ENCODE peak calls at places on chromosomes 11 and 22, in five cellular contexts. H is IMR-90, G is K562, S is mesenchymal stem cell, K is H9. W is an unnamed sample.

GRCh38 chr11:8282621-8283509 is 19.2 kb upstream of the LMO1 start:
- DNase-seq in H (no peak), G (no peak), S (no peak), K (peak), W (no peak)

GRCh38 chr11:92642146-92642919 is 327.1 kb upstream of the MTNR1B start:
- DNase-seq in H (no peak), G (no peak), S (no peak), K (no peak), W (no peak)

GRCh38 chr11:125371451-125371935 is 124.6 kb downstream of the FEZ1 start:
- DNase-seq in H (no peak), G (no peak), S (no peak), K (peak), W (no peak)

GRCh38 chr11:65584723-65585171 is 8.9 kb downstream of the EHBP1L1 start:
- DNase-seq in H (no peak), G (no peak), S (peak), K (no peak), W (no peak)

GRCh38 chr11:73262851-73263495 is 9.2 kb upstream of the P2RY6 start:
- DNase-seq in H (peak), G (no peak), S (peak), K (peak), W (no peak)

GRCh38 chr11:41612415-41612814 is 153.0 kb upstream of the LRRC4C start:
- DNase-seq in H (no peak), G (no peak), S (no peak), K (no peak), W (no peak)

GRCh38 chr11:22454461-22454860 is 116.3 kb downstream of the SLC17A6 start:
- DNase-seq in H (peak), G (no peak), S (no peak), K (no peak), W (no peak)

GRCh38 chr11:34154059-34154875 is 48.8 kb downstream of the NAT10 start:
- DNase-seq in H (no peak), G (no peak), S (no peak), K (no peak), W (peak)

GRCh38 chr22:48785792-48786678 is 1041.6 kb downstream of the BRD1 start:
- DNase-seq in H (no peak), G (no peak), S (no peak), K (no peak), W (no peak)

GRCh38 chr11:93668171-93668570 is 6.7 kb downstream of the CEP295 start:
- DNase-seq in H (peak), G (no peak), S (no peak), K (no peak), W (no peak)

GRCh38 chr22:37175414-37176144 is 12.5 kb downstream of the C1QTNF6 start:
- DNase-seq in H (no peak), G (no peak), S (no peak), K (no peak), W (no peak)

GRCh38 chr11:116918925-116919653 is 81.7 kb upstream of the APOA1 start:
- DNase-seq in H (no peak), G (no peak), S (no peak), K (no peak), W (no peak)

GRCh38 chr11:19344661-19345518 is 104.1 kb upstream of the E2F8 start:
- DNase-seq in H (peak), G (no peak), S (peak), K (peak), W (no peak)

GRCh38 chr11:128195057-128195751 is 392.2 kb downstream of the ETS1 start:
- DNase-seq in H (no peak), G (no peak), S (peak), K (no peak), W (no peak)

GRCh38 chr11:92911478-92911877 is 58.0 kb upstream of the MTNR1B start:
- DNase-seq in H (no peak), G (no peak), S (no peak), K (no peak), W (no peak)

GRCh38 chr22:49880281-49880680 is 26.6 kb downstream of the ZBED4 start:
- DNase-seq in H (no peak), G (no peak), S (no peak), K (no peak), W (no peak)

GRCh38 chr22:49877642-49878041 is 24.0 kb downstream of the ZBED4 start:
- DNase-seq in H (no peak), G (no peak), S (no peak), K (no peak), W (no peak)

GRCh38 chr22:49881856-49882255 is 28.2 kb downstream of the ZBED4 start:
- DNase-seq in H (no peak), G (no peak), S (no peak), K (no peak), W (no peak)

GRCh38 chr22:49878206-49878605 is 24.6 kb downstream of the ZBED4 start:
- DNase-seq in H (no peak), G (no peak), S (no peak), K (no peak), W (no peak)

GRCh38 chr22:49879871-49880270 is 26.2 kb downstream of the ZBED4 start:
- DNase-seq in H (no peak), G (no peak), S (no peak), K (no peak), W (no peak)
- H3K27ac ChIP-seq in H (no peak), G (no peak), S (no peak), K (no peak), W (no peak)

DNA sequence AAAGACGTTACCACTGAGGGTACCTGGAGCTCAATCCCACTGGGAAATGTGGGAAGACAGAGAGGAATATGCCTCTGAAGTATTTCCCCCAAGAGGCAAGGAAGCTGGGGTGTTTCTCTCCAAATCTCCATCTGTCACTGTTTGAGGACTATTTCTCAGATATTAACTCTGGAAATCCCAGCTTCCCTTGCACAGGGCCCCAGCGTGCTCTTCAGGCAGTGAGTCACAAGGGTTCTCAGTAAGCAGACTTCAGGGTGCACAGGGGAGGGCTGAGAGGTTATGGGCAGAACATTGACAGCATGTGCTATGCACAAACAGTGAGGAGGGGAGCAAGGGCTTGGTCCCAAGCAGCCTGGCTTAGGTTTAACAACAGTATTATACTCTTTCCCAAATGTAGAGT is 60.9 kb upstream of the EED start:
- DNase-seq in H (peak), G (peak), S (peak), K (no peak), W (no peak)
- H2AFZ ChIP-seq in H (peak), G (peak), S (no peak), K (no peak), W (no peak)

GRCh38 chr22:44701187-44701586 is 817 bp upstream of the PRR5 start:
- DNase-seq in H (no peak), G (no peak), S (no peak), K (no peak), W (no peak)
- H3K27ac ChIP-seq in H (no peak), G (peak), S (no peak), K (no peak), W (no peak)

DNA sequence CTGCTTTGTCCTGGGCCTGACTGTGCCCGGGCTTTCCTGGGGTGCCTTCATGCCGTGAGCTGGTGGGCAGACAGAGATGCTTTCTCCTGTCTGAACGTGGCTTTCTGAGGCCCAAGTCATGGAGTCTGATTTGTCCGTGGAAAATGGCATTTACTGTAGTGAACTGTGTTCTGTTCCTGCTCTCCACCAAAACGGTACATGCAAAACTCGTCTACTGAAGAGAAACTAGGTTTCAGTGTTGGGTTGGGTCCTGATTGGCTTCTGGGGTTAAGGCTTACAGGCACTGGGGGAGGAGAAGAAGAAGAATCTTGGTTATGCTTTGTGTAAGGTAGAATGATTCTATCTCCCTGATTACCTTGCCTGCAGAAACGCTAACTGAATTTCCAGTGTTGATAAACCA is 541.7 kb downstream of the NTM start:
- DNase-seq in H (no peak), G (no peak), S (no peak), K (no peak), W (no peak)
- H2AFZ ChIP-seq in H (peak), G (no peak), S (no peak), K (no peak), W (no peak)

DNA sequence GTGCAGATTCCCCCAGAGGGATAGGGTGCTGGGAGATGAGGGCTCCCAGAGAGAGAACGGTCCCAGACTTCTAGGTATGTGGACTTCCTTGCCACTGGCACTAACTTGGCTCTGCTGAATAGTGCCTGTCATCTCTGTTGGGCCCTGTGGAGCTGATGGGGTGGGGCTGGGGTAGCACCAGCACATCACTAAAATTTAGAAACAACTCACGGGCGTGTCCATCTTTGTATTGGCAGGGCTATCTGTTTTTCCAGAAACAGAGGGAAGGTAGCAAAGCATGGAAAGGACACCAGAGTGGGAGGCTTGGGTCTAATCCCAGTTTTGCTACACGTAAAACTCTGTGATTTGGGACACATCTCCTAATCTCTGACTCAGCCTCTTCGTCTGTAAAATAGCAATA is 25.8 kb downstream of the SWAP70 start:
- DNase-seq in H (no peak), G (no peak), S (peak), K (no peak), W (no peak)
- H3K27ac ChIP-seq in H (no peak), G (no peak), S (peak), K (no peak), W (peak)

GRCh38 chr22:42022162-42022847 is 23.7 kb downstream of the WBP2NL start:
- DNase-seq in H (no peak), G (no peak), S (no peak), K (no peak), W (peak)
- H2AFZ ChIP-seq in H (no peak), G (peak), S (no peak), K (no peak), W (peak)

GRCh38 chr11:69417211-69418085 is 64.0 kb upstream of the LINC01488 start:
- DNase-seq in H (no peak), G (no peak), S (no peak), K (no peak), W (no peak)

GRCh38 chr11:69422645-69423044 is 58.8 kb upstream of the LINC01488 start:
- DNase-seq in H (no peak), G (no peak), S (no peak), K (no peak), W (no peak)

GRCh38 chr11:69418576-69419296 is 62.7 kb upstream of the LINC01488 start:
- DNase-seq in H (no peak), G (no peak), S (no peak), K (no peak), W (no peak)

GRCh38 chr11:69416746-69417145 is 64.7 kb upstream of the LINC01488 start:
- DNase-seq in H (no peak), G (no peak), S (no peak), K (no peak), W (no peak)

DNA sequence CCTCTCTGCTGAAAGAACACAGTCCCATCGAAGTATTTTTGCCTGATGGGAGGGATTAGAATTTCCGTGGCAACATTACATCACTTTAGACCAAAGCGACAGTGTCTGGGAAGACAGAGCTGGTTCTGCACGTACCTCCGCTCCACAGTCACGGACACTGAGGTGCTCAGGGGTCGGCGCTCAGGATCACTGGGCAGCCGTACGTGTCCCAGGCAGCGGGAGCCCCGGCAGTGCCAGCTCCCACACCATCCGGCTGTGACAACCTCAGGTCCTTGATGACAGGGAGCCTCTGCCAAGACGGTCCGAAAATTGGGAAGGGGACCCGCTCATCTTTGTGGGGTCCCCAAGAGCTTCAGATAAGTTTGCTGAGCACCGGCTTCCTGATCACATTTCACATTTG is 61.8 kb upstream of the LINC01488 start:
- DNase-seq in H (no peak), G (no peak), S (no peak), K (no peak), W (no peak)
- H3K27ac ChIP-seq in H (peak), G (no peak), S (peak), K (no peak), W (no peak)

GRCh38 chr11:108997826-108998225 is 333.0 kb downstream of the DDX10 start:
- DNase-seq in H (peak), G (no peak), S (no peak), K (no peak), W (no peak)
- H2AFZ ChIP-seq in H (no peak), G (no peak), S (no peak), K (no peak), W (no peak)

GRCh38 chr22:46380581-46380980 is 45.1 kb downstream of the TRMU start:
- DNase-seq in H (no peak), G (no peak), S (no peak), K (no peak), W (no peak)
- H3K27ac ChIP-seq in H (no peak), G (no peak), S (no peak), K (no peak), W (no peak)

DNA sequence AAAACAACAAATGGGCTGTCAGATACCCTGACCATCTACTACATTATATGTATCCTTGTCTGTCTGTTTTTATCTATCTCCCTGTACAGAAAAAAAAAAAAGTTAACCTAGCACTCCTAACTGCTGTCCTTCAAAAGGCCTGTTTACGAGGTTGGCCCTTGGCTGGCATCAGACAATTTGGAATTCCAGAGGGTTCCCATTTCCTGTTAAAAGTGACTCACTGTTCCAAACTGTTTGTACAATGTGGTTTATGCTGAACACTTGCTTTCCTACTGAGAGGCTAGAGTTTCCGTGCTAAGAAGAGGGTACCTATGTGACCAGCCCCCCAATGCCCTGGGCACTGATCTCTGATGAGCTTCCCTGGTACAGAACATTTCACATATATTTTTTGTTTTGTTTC is 65.9 kb upstream of the HMGXB4 start:
- DNase-seq in H (peak), G (no peak), S (peak), K (no peak), W (no peak)
- H2AFZ ChIP-seq in H (no peak), G (no peak), S (no peak), K (no peak), W (no peak)

W was measured in OCI-LY7.